ENCODE peak calls at places on chromosomes 7 and 10, in five cellular contexts. D is colonic mucosa, F is AG09319, Z is body of pancreas, O is mammary epithelial cell. R is an unnamed sample.

GRCh38 chr7:71626206-71626605 is 494.3 kb downstream of the GALNT17 start:
- DNase-seq in D (no peak), F (no peak), Z (no peak), O (no peak), R (peak; percentile 53)

GRCh38 chr10:129744134-129744895 is 219.8 kb downstream of the EBF3 start:
- DNase-seq in D (no peak), F (no peak), Z (peak; percentile 6), O (no peak), R (no peak)

GRCh38 chr7:133394369-133394768 is 141.5 kb downstream of the EXOC4 start:
- DNase-seq in D (no peak), F (no peak), Z (no peak), O (no peak), R (no peak)

GRCh38 chr10:71852335-71852937 is 1.4 kb upstream of the PSAP start:
- DNase-seq in D (peak; percentile 45), F (no peak), Z (no peak), O (no peak), R (no peak)

GRCh38 chr7:77199008-77199966 is at the start of gene FGL2:
- DNase-seq in D (peak; percentile 70), F (no peak), Z (peak; percentile 20), O (peak; percentile 17), R (no peak)

GRCh38 chr7:44689427-44689826 is 59.2 kb upstream of the ZMIZ2 start:
- DNase-seq in D (no peak), F (no peak), Z (no peak), O (no peak), R (no peak)

GRCh38 chr10:130190065-130190736 is 54.0 kb downstream of the GLRX3 start:
- DNase-seq in D (peak; percentile 92), F (peak; percentile 54), Z (peak; percentile 92), O (peak; percentile 74), R (peak; percentile 26)

GRCh38 chr10:80599424-80599847 is 61.7 kb downstream of the SH2D4B start:
- DNase-seq in D (peak; percentile 25), F (no peak), Z (no peak), O (peak; percentile 25), R (no peak)

GRCh38 chr10:132806126-132807061 is 20.4 kb upstream of the NKX6-2 start:
- DNase-seq in D (no peak), F (no peak), Z (no peak), O (no peak), R (no peak)

GRCh38 chr7:34982371-34983019 is 54.8 kb downstream of the DPY19L1 start:
- DNase-seq in D (no peak), F (no peak), Z (no peak), O (no peak), R (no peak)

GRCh38 chr7:139421123-139421522 is 61.4 kb downstream of the LUC7L2 start:
- DNase-seq in D (no peak), F (no peak), Z (no peak), O (no peak), R (no peak)

GRCh38 chr7:139422126-139422525 is 61.3 kb downstream of the KLRG2 start:
- DNase-seq in D (no peak), F (no peak), Z (no peak), O (no peak), R (no peak)

GRCh38 chr7:139417478-139417877 is 57.8 kb downstream of the LUC7L2 start:
- DNase-seq in D (no peak), F (no peak), Z (no peak), O (no peak), R (no peak)

GRCh38 chr7:139416405-139416804 is 56.7 kb downstream of the LUC7L2 start:
- DNase-seq in D (no peak), F (no peak), Z (no peak), O (no peak), R (no peak)
- TF ChIP-seq CTCF in D (no peak), F (no peak), Z (no peak), O (no peak), R (no peak)

GRCh38 chr7:42911482-42912447 is at the start of gene C7orf25:
- DNase-seq in D (peak; percentile 97), F (peak; percentile 75), Z (peak; percentile 97), O (peak; percentile 90), R (peak; percentile 71)
- TF ChIP-seq CTCF in D (no peak), F (no peak), Z (no peak), O (no peak), R (no peak)

GRCh38 chr10:46541017-46541661 is 15.3 kb downstream of the GPRIN2 start:
- DNase-seq in D (peak; percentile 71), F (no peak), Z (peak; percentile 59), O (no peak), R (no peak)
- TF ChIP-seq CTCF in D (no peak), F (peak; percentile 4), Z (no peak), O (no peak), R (peak; percentile 43)

DNA sequence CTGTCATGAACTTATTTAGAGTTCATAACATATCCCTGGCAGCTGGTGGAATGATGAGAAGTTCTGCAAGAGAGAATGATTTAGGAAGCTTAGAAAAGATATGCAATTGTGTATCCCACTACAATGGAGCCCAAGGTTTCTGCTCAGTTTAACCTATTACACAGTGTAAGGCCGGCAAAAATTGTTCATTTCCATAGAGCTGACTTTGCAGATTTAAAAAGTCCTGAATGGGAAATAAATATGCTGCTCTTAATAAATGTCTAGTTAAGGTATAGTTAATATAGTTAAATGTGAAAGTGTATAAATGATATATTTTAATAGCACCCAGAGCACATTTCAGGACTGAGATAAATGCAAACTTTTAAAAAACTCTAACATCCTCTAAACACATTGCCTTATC is 149.9 kb downstream of the EVX1 start:
- DNase-seq in D (no peak), F (no peak), Z (no peak), O (no peak), R (no peak)
- TF ChIP-seq CTCF in D (no peak), F (no peak), Z (no peak), O (no peak), R (no peak)

GRCh38 chr10:100803481-100803880 is 58.1 kb downstream of the PAX2 start:
- DNase-seq in D (no peak), F (no peak), Z (no peak), O (no peak), R (no peak)
- TF ChIP-seq CTCF in D (no peak), F (no peak), Z (no peak), O (no peak), R (no peak)